ENCODE peak calls at places on chromosomes 16 and 17, in six cellular contexts. X is naive thymus-derived CD4-positive, alpha-beta T cell; H is PC-3; P is esophagus squamous epithelium; T is CD8-positive, alpha-beta T cell; U is uterus. O is an unnamed sample.
A peak's percentile ranks its signal among the peaks of the same experiment; 100 is the strongest.

GRCh38 chr17:68398731-68399637 is 58.3 kb downstream of the WIPI1 start:
- DNase-seq in H (peak; percentile 89), X (no peak), T (no peak), U (peak; percentile 58), P (no peak), O (no peak)

GRCh38 chr16:81852347-81852746 is 73.3 kb downstream of the PLCG2 start:
- DNase-seq in X (no peak), T (no peak), P (no peak), U (no peak), H (peak; percentile 41), O (no peak)

GRCh38 chr16:17362946-17363345 is 107.8 kb downstream of the XYLT1 start:
- DNase-seq in U (no peak), X (no peak), H (no peak), P (no peak), T (no peak), O (no peak)

GRCh38 chr17:17109896-17110295 is 67.6 kb downstream of the MPRIP start:
- DNase-seq in P (no peak), H (no peak), U (no peak), X (no peak), T (peak; percentile 24), O (no peak)

GRCh38 chr16:10661236-10661635 is 33.5 kb downstream of the TEKT5 start:
- DNase-seq in U (no peak), H (no peak), P (no peak), X (no peak), T (no peak), O (no peak)

GRCh38 chr17:76585048-76585648 is 512 bp downstream of the ST6GALNAC2 start:
- DNase-seq in H (no peak), U (no peak), T (no peak), X (no peak), P (no peak), O (no peak)

GRCh38 chr16:4136229-4136813 is 20.1 kb upstream of the ADCY9 start:
- DNase-seq in P (no peak), U (no peak), X (no peak), T (no peak), H (peak; percentile 71), O (no peak)

GRCh38 chr17:79654350-79654959 is 43.6 kb upstream of the RBFOX3 start:
- DNase-seq in H (no peak), P (no peak), T (no peak), X (no peak), U (no peak), O (peak; percentile 7)

GRCh38 chr16:48366165-48367093 is 18.8 kb downstream of the SIAH1 start:
- DNase-seq in H (peak; percentile 60), U (peak; percentile 29), X (peak; percentile 58), P (no peak), T (peak; percentile 25), O (no peak)

GRCh38 chr17:76554131-76554530 is 14.3 kb downstream of the PRCD start:
- DNase-seq in T (no peak), U (no peak), P (no peak), H (no peak), X (no peak), O (no peak)

GRCh38 chr16:58488531-58488930 is 11.4 kb upstream of the NDRG4 start:
- DNase-seq in H (no peak), T (no peak), P (no peak), X (no peak), U (no peak), O (no peak)

GRCh38 chr17:41324180-41325075 is 8.9 kb upstream of the KRTAP17-1 start:
- DNase-seq in U (no peak), P (no peak), H (peak; percentile 56), X (no peak), T (no peak), O (no peak)

GRCh38 chr16:4511441-4512082 is 27.0 kb downstream of the CDIP1 start:
- DNase-seq in T (no peak), P (no peak), U (no peak), X (no peak), H (peak; percentile 44), O (no peak)

GRCh38 chr17:78645421-78646295 is 68.5 kb upstream of the DNAH17 start:
- DNase-seq in T (peak; percentile 14), P (peak; percentile 47), H (peak; percentile 35), U (no peak), X (peak; percentile 34), O (peak; percentile 88)

GRCh38 chr17:68600881-68601564 is at the start of gene FAM20A:
- DNase-seq in T (no peak), P (no peak), U (peak; percentile 69), H (no peak), X (no peak), O (no peak)

GRCh38 chr16:72066747-72067146 is 3.7 kb downstream of the HPR start:
- DNase-seq in X (peak; percentile 5), P (no peak), T (no peak), U (no peak), H (peak; percentile 42), O (no peak)

DNA sequence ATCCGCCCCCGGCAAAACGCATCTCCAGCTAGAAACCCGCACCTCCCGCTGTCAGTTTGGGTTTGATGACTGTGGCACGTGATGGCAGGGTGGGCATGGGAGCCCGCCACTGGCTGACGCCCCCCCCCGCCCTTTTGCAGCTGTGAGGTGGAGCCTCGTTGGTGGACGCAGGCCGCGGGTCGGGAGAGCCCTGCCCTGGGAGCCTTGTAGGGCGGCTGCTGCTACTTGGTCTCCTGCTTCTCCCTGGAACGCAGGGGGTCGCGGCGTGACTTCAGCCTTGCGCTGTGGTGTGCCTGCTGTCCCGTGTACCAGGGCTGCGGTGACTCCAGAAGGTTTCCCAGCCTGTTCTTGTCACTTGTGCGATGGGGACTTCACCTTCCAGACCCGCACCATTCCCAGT is 28.2 kb downstream of the GSE1 start:
- DNase-seq in H (no peak), T (no peak), P (no peak), U (no peak), X (no peak), O (no peak)
- H3K4me1 ChIP-seq in H (peaks cover 20% of the 10 kb centered on the region), T (peaks cover 15% of the 10 kb centered on the region), P (peaks cover 66% of the 10 kb centered on the region), U (no peaks in the 10 kb centered on the region), X (no peaks in the 10 kb centered on the region), O (no peaks in the 10 kb centered on the region)

GRCh38 chr16:54937673-54938350 is 7.1 kb downstream of the IRX5 start:
- DNase-seq in X (no peak), H (no peak), U (no peak), T (no peak), P (no peak), O (no peak)
- H3K4me3 ChIP-seq in X (no peak overlapping the region), H (no peak overlapping the region), U (no peak overlapping the region), T (no peak overlapping the region), P (no peak overlapping the region), O (peak overlapping the region; percentile 34)

DNA sequence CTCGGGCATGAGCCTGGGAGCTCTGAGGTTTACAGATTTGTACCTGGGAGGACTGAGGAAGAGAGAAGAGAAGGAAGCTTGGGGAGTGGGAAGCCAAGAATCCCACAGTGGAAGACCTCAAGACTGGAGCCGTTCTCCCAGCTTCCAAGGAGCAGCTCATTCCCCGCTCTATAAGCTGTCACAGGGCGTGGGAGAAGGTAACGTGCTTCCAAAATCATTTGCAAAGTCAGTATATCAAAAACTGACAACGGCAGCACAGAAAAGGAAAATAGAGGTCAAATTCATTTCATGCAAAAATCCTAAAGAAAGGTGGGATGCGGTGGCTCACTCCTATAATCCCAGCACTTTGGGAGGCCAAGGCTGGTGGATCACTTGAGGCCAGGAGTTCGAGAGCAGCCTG is 7.8 kb downstream of the PIK3R5 start:
- DNase-seq in U (no peak), T (no peak), P (no peak), X (no peak), H (no peak), O (no peak)
- H3K4me1 ChIP-seq in U (no peaks in the 10 kb centered on the region), T (peaks cover 98% of the 10 kb centered on the region), P (no peaks in the 10 kb centered on the region), X (peaks cover 93% of the 10 kb centered on the region), H (no peaks in the 10 kb centered on the region), O (no peaks in the 10 kb centered on the region)

GRCh38 chr17:82013341-82013740 is 9.3 kb downstream of the CENPX start:
- DNase-seq in X (no peak), T (no peak), P (no peak), U (no peak), H (no peak), O (no peak)
- H3K4me3 ChIP-seq in X (no peak overlapping the region), T (no peak overlapping the region), P (no peak overlapping the region), U (no peak overlapping the region), H (no peak overlapping the region), O (no peak overlapping the region)

O was measured in right atrium auricular region.